ENCODE peak calls at places on chromosomes 11 and 22, in eight cellular contexts. E is HepG2, K is HCT116, M is GM12878, L is transverse colon, N is breast epithelium, X is esophagus muscularis mucosa, T is stomach. J is an unnamed sample.

GRCh38 chr11:35246725-35247124 is 107.8 kb downstream of the CD44 start:
- DNase-seq in E (no peak), K (no peak), M (no peak), L (no peak), N (no peak), X (no peak), T (no peak), J (no peak)

GRCh38 chr11:18384157-18384641 is 10.2 kb upstream of the LDHA start:
- DNase-seq in E (peak; percentile 80), K (no peak), M (peak; percentile 51), L (peak; percentile 85), N (peak; percentile 81), X (no peak), T (peak; percentile 63), J (no peak)

GRCh38 chr22:40691532-40691931 is 12.2 kb downstream of the MCHR1 start:
- DNase-seq in E (no peak), K (no peak), M (no peak), L (no peak), N (no peak), X (no peak), T (no peak), J (no peak)

GRCh38 chr11:124736738-124737137 is 3.0 kb upstream of the NRGN start:
- DNase-seq in E (no peak), K (no peak), M (no peak), L (no peak), N (no peak), X (no peak), T (no peak), J (no peak)

GRCh38 chr22:44409691-44410316 is 88.2 kb downstream of the RTL6 start:
- DNase-seq in E (no peak), K (no peak), M (no peak), L (no peak), N (no peak), X (no peak), T (no peak), J (no peak)

GRCh38 chr22:34688825-34689224 is 377.1 kb upstream of the ISX start:
- DNase-seq in E (no peak), K (no peak), M (no peak), L (no peak), N (no peak), X (no peak), T (no peak), J (peak; percentile 10)

GRCh38 chr11:60633645-60634044 is 65.8 kb upstream of the MS4A8 start:
- DNase-seq in E (no peak), K (no peak), M (peak; percentile 63), L (no peak), N (no peak), X (no peak), T (no peak), J (no peak)

GRCh38 chr11:8268530-8269461 is 5.1 kb upstream of the LMO1 start:
- DNase-seq in E (no peak), K (no peak), M (no peak), L (no peak), N (no peak), X (no peak), T (no peak), J (no peak)

GRCh38 chr22:47345025-47345424 is 582.6 kb downstream of the TBC1D22A start:
- DNase-seq in E (no peak), K (no peak), M (no peak), L (no peak), N (no peak), X (peak; percentile 83), T (no peak), J (no peak)

GRCh38 chr11:64094463-64095223 is 58.9 kb downstream of the FLRT1 start:
- DNase-seq in E (no peak), K (peak; percentile 76), M (no peak), L (peak; percentile 22), N (no peak), X (no peak), T (no peak), J (no peak)

GRCh38 chr11:76233936-76234703 is 27.8 kb upstream of the WNT11 start:
- DNase-seq in E (no peak), K (no peak), M (peak; percentile 37), L (peak; percentile 55), N (peak; percentile 44), X (no peak), T (no peak), J (no peak)

GRCh38 chr11:128451651-128452470 is 135.5 kb downstream of the ETS1 start:
- DNase-seq in E (peak; percentile 82), K (no peak), M (no peak), L (peak; percentile 38), N (peak; percentile 61), X (no peak), T (peak; percentile 45), J (no peak)

GRCh38 chr11:78181155-78181554 is 7.3 kb downstream of the KCTD21 start:
- DNase-seq in E (no peak), K (no peak), M (no peak), L (no peak), N (no peak), X (no peak), T (no peak), J (no peak)

GRCh38 chr11:104663190-104664140 is 234.8 kb downstream of the CASP12 start:
- DNase-seq in E (no peak), K (no peak), M (no peak), L (no peak), N (no peak), X (no peak), T (no peak), J (no peak)

GRCh38 chr11:102197759-102198158 is 87.5 kb downstream of the YAP1 start:
- DNase-seq in E (peak; percentile 31), K (no peak), M (no peak), L (no peak), N (no peak), X (no peak), T (no peak), J (no peak)
- TF ChIP-seq POLR2AphosphoS5 in E (no peak), K (no peak), M (no peak), L (no peak), N (no peak), X (no peak), T (no peak), J (no peak)

GRCh38 chr22:29816539-29816938 is 21.5 kb downstream of the ASCC2 start:
- DNase-seq in E (no peak), K (no peak), M (no peak), L (no peak), N (no peak), X (no peak), T (no peak), J (no peak)
- H3K4me1 ChIP-seq in E (peaks cover 52% of the 10 kb centered on the region), K (no peaks in the 10 kb centered on the region), M (peaks cover 5% of the 10 kb centered on the region), L (peaks cover 25% of the 10 kb centered on the region), N (peaks cover 17% of the 10 kb centered on the region), X (peaks cover 20% of the 10 kb centered on the region), T (peaks cover 40% of the 10 kb centered on the region), J (peaks cover 25% of the 10 kb centered on the region)

GRCh38 chr22:24339452-24339747 is 68.8 kb downstream of the SPECC1L start:
- DNase-seq in E (no peak), K (no peak), M (no peak), L (no peak), N (no peak), X (no peak), T (no peak), J (no peak)
- TF ChIP-seq POLR2A in E (no peak), K (no peak), M (no peak), L (no peak), N (no peak), X (no peak), T (no peak), J (no peak)

GRCh38 chr22:30308518-30309230 is 18.1 kb downstream of the TBC1D10A start:
- DNase-seq in E (no peak), K (no peak), M (peak; percentile 65), L (peak; percentile 63), N (no peak), X (no peak), T (no peak), J (no peak)
- TF ChIP-seq POLR2AphosphoS5 in E (no peak), K (no peak), M (peak; percentile 43), L (peak; percentile 20), N (no peak), X (no peak), T (no peak), J (peak; percentile 29)

GRCh38 chr11:2304156-2305139 is 2.6 kb downstream of the TSPAN32 start:
- DNase-seq in E (no peak), K (no peak), M (no peak), L (no peak), N (no peak), X (no peak), T (peak; percentile 24), J (peak; percentile 86)
- H3K4me1 ChIP-seq in E (peaks cover 24% of the 10 kb centered on the region), K (no peaks in the 10 kb centered on the region), M (no peaks in the 10 kb centered on the region), L (peaks cover 54% of the 10 kb centered on the region), N (peaks cover 11% of the 10 kb centered on the region), X (peaks cover 59% of the 10 kb centered on the region), T (peaks cover 56% of the 10 kb centered on the region), J (peaks cover 55% of the 10 kb centered on the region)

GRCh38 chr11:67239795-67240574 is 26.3 kb upstream of the GRK2 start:
- DNase-seq in E (peak; percentile 96), K (peak; percentile 93), M (peak; percentile 93), L (peak; percentile 97), N (peak; percentile 98), X (peak; percentile 99), T (peak; percentile 96), J (no peak)
- TF ChIP-seq POLR2A in E (peak; percentile 97), K (peak; percentile 95), M (peak; percentile 96), L (peak; percentile 98), N (peak; percentile 84), X (peak; percentile 78), T (peak; percentile 87), J (no peak)

DNA sequence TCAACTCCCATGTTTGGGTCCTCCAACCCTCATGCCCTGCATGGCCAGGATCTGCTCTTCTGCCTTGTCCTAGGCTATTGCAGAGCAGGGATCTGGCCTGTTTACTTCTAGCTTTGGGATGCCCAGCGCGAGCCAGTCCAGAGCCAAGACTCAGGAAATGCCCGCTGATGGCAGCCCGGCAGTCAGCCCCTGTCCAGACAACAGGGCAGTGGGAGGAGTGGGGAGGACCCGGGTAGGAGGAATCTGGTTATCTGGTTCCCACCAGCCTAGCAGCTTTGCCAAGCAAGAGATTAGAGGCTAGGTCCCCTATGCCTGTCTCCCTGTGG is 5.3 kb downstream of the AIP start:
- DNase-seq in E (no peak), K (no peak), M (no peak), L (no peak), N (no peak), X (no peak), T (no peak), J (no peak)
- TF ChIP-seq POLR2AphosphoS5 in E (no peak), K (no peak), M (no peak), L (no peak), N (no peak), X (no peak), T (no peak), J (no peak)

GRCh38 chr22:20226077-20226716 is 41.9 kb downstream of the RTN4R start:
- DNase-seq in E (no peak), K (no peak), M (no peak), L (no peak), N (no peak), X (no peak), T (no peak), J (no peak)
- H3K4me1 ChIP-seq in E (peaks cover 10% of the 10 kb centered on the region), K (no peaks in the 10 kb centered on the region), M (no peaks in the 10 kb centered on the region), L (no peaks in the 10 kb centered on the region), N (no peaks in the 10 kb centered on the region), X (peaks cover 38% of the 10 kb centered on the region), T (peaks cover 20% of the 10 kb centered on the region), J (no peaks in the 10 kb centered on the region)